ENCODE peak calls at places on chromosomes 11 and 22, in six cellular contexts. Q is AG04450, F is B cell, R is psoas muscle, C is foreskin melanocyte, U is RWPE1. A is an unnamed sample.

GRCh38 chr11:46674463-46675287 is 25.7 kb downstream of the ARHGAP1 start:
- DNase-seq in F (no peak), Q (no peak), C (no peak), R (peak; percentile 49), U (no peak), A (no peak)

GRCh38 chr11:119169272-119169719 is 771 bp downstream of the NLRX1 start:
- DNase-seq in U (peak; percentile 57), R (peak; percentile 55), C (peak; percentile 12), F (peak; percentile 46), Q (no peak), A (no peak)

GRCh38 chr11:133619973-133620372 is 87.7 kb upstream of the OPCML start:
- DNase-seq in Q (no peak), R (no peak), U (no peak), F (no peak), C (no peak), A (no peak)

GRCh38 chr22:36086170-36086490 is 57.5 kb upstream of the RBFOX2 start:
- DNase-seq in F (no peak), R (no peak), U (peak; percentile 42), Q (no peak), C (no peak), A (no peak)

GRCh38 chr22:28006271-28006670 is 87.2 kb upstream of the PITPNB start:
- DNase-seq in C (no peak), U (no peak), F (no peak), Q (no peak), R (no peak), A (no peak)

GRCh38 chr11:93694109-93694508 is 32.6 kb downstream of the CEP295 start:
- DNase-seq in U (no peak), C (no peak), R (no peak), Q (no peak), F (no peak), A (no peak)

GRCh38 chr22:22123960-22124278 is 120.7 kb upstream of the VPREB1 start:
- DNase-seq in Q (no peak), R (no peak), C (no peak), F (no peak), U (no peak), A (no peak)

GRCh38 chr22:38313384-38313955 is 3.8 kb downstream of the CSNK1E start:
- DNase-seq in C (peak; percentile 83), R (peak; percentile 78), F (no peak), Q (peak; percentile 81), U (peak; percentile 69), A (no peak)

GRCh38 chr11:7536102-7536501 is 22.3 kb downstream of the PPFIBP2 start:
- DNase-seq in C (no peak), Q (no peak), U (no peak), R (no peak), F (no peak), A (no peak)

GRCh38 chr22:32617271-32617670 is 142.7 kb downstream of the FBXO7 start:
- DNase-seq in Q (no peak), F (no peak), R (no peak), C (no peak), U (no peak), A (no peak)

GRCh38 chr11:7511405-7511804 is 2.4 kb upstream of the PPFIBP2 start:
- DNase-seq in C (peak; percentile 62), Q (no peak), F (no peak), R (peak; percentile 56), U (no peak), A (peak; percentile 80)

GRCh38 chr11:35675901-35676610 is 13.5 kb downstream of the TRIM44 start:
- DNase-seq in Q (no peak), C (no peak), U (no peak), F (no peak), R (no peak), A (no peak)

GRCh38 chr11:69403556-69404215 is 77.8 kb upstream of the LINC01488 start:
- DNase-seq in Q (peak; percentile 37), C (no peak), R (no peak), U (peak; percentile 14), F (no peak), A (no peak)

GRCh38 chr22:27378994-27379393 is 422.6 kb downstream of the MN1 start:
- DNase-seq in U (no peak), Q (no peak), C (no peak), R (no peak), F (no peak), A (no peak)

GRCh38 chr11:67539588-67539987 is 16.3 kb upstream of the CABP2 start:
- DNase-seq in Q (no peak), F (no peak), U (no peak), C (no peak), R (no peak), A (no peak)

GRCh38 chr11:28520291-28520690 is 412.1 kb downstream of the METTL15 start:
- DNase-seq in C (no peak), F (no peak), R (no peak), Q (no peak), U (no peak), A (no peak)

GRCh38 chr11:82854242-82854641 is 46.0 kb downstream of the PRCP start:
- DNase-seq in U (no peak), Q (no peak), F (no peak), C (no peak), R (no peak), A (no peak)

GRCh38 chr22:47586038-47586437 is 823.6 kb downstream of the TBC1D22A start:
- DNase-seq in C (no peak), F (no peak), U (no peak), R (no peak), Q (no peak), A (no peak)

GRCh38 chr22:38250642-38251354 is 22.0 kb downstream of the TMEM184B start:
- DNase-seq in F (no peak), R (no peak), U (no peak), C (no peak), Q (no peak), A (no peak)

GRCh38 chr22:17910561-17911311 is 113.6 kb downstream of the MICAL3 start:
- DNase-seq in F (no peak), R (peak; percentile 86), C (peak; percentile 82), Q (peak; percentile 68), U (peak; percentile 49), A (peak; percentile 85)

GRCh38 chr11:121383726-121384125 is 68.4 kb upstream of the SORL1 start:
- DNase-seq in R (no peak), F (no peak), C (no peak), Q (no peak), U (no peak), A (no peak)

GRCh38 chr11:113274708-113275582 is 39.4 kb upstream of the TTC12 start:
- DNase-seq in R (no peak), C (no peak), Q (no peak), F (no peak), U (peak; percentile 27), A (no peak)

GRCh38 chr22:38176170-38176741 is 5.4 kb downstream of the PLA2G6 start:
- DNase-seq in Q (peak; percentile 86), F (peak; percentile 41), C (peak; percentile 94), R (peak; percentile 90), U (no peak), A (no peak)

GRCh38 chr22:43154887-43155536 is 3.7 kb downstream of the TSPO start:
- DNase-seq in F (no peak), U (no peak), Q (no peak), C (no peak), R (peak; percentile 59), A (no peak)

GRCh38 chr11:57434640-57435546 is 8.0 kb upstream of the SLC43A3 start:
- DNase-seq in Q (peak; percentile 86), F (no peak), R (no peak), C (no peak), U (peak; percentile 85), A (no peak)

GRCh38 chr11:1201395-1202153 is 21.3 kb upstream of the MUC5B start:
- DNase-seq in C (peak; percentile 4), U (no peak), R (no peak), F (no peak), Q (no peak), A (no peak)

GRCh38 chr22:44822479-44822878 is 70.1 kb downstream of the ARHGAP8 start:
- DNase-seq in C (no peak), Q (no peak), F (no peak), U (no peak), R (no peak), A (no peak)

GRCh38 chr11:45518096-45518852 is 147.1 kb downstream of the CHST1 start:
- DNase-seq in U (no peak), F (no peak), C (no peak), Q (no peak), R (no peak), A (peak; percentile 34)

GRCh38 chr11:86787651-86788050 is 12.7 kb upstream of the PRSS23 start:
- DNase-seq in R (no peak), Q (no peak), C (no peak), F (no peak), U (no peak), A (no peak)

A was measured in putamen.